ENCODE peak calls at places on chromosome 17, in eight cellular contexts. One of them, this sample, is unnamed.

GRCh38 chr17:47785538-47786123 is 36.0 kb downstream of the OSBPL7 start:
- DNase-seq in HCT116: no peak
- DNase-seq in prostate gland: no peak
- DNase-seq in suprapubic skin: no peak
- DNase-seq in sigmoid colon: no peak
- DNase-seq in GM23338: peak; percentile 74
- DNase-seq in endothelial cell of umbilical vein: peak; percentile 32
- DNase-seq in HepG2: peak; percentile 52
- DNase-seq in this sample: no peak

GRCh38 chr17:66677201-66677981 is 157.5 kb upstream of the CACNG5 start:
- DNase-seq in HCT116: no peak
- DNase-seq in prostate gland: no peak
- DNase-seq in suprapubic skin: no peak
- DNase-seq in sigmoid colon: no peak
- DNase-seq in GM23338: no peak
- DNase-seq in endothelial cell of umbilical vein: no peak
- DNase-seq in HepG2: no peak
- DNase-seq in this sample: no peak

GRCh38 chr17:50920891-50921595 is 54.9 kb upstream of the TOB1 start:
- DNase-seq in HCT116: no peak
- DNase-seq in prostate gland: no peak
- DNase-seq in suprapubic skin: no peak
- DNase-seq in sigmoid colon: no peak
- DNase-seq in GM23338: no peak
- DNase-seq in endothelial cell of umbilical vein: no peak
- DNase-seq in HepG2: no peak
- DNase-seq in this sample: no peak

GRCh38 chr17:61349350-61349749 is 50.3 kb upstream of the TBX2 start:
- DNase-seq in HCT116: no peak
- DNase-seq in prostate gland: no peak
- DNase-seq in suprapubic skin: no peak
- DNase-seq in sigmoid colon: no peak
- DNase-seq in GM23338: no peak
- DNase-seq in endothelial cell of umbilical vein: no peak
- DNase-seq in HepG2: peak; percentile 34
- DNase-seq in this sample: no peak

GRCh38 chr17:38702900-38703741 is 2.0 kb upstream of the MLLT6 start:
- DNase-seq in HCT116: no peak
- DNase-seq in prostate gland: peak; percentile 15
- DNase-seq in suprapubic skin: no peak
- DNase-seq in sigmoid colon: no peak
- DNase-seq in GM23338: peak; percentile 40
- DNase-seq in endothelial cell of umbilical vein: no peak
- DNase-seq in HepG2: no peak
- DNase-seq in this sample: no peak

GRCh38 chr17:8997994-8998628 is 23.2 kb upstream of the NTN1 start:
- DNase-seq in HCT116: peak; percentile 51
- DNase-seq in prostate gland: no peak
- DNase-seq in suprapubic skin: no peak
- DNase-seq in sigmoid colon: no peak
- DNase-seq in GM23338: peak; percentile 83
- DNase-seq in endothelial cell of umbilical vein: peak; percentile 52
- DNase-seq in HepG2: peak; percentile 41
- DNase-seq in this sample: no peak

GRCh38 chr17:40103082-40103741 is 2.8 kb upstream of the NR1D1 start:
- DNase-seq in HCT116: no peak
- DNase-seq in prostate gland: no peak
- DNase-seq in suprapubic skin: no peak
- DNase-seq in sigmoid colon: no peak
- DNase-seq in GM23338: peak; percentile 60
- DNase-seq in endothelial cell of umbilical vein: no peak
- DNase-seq in HepG2: no peak
- DNase-seq in this sample: no peak

GRCh38 chr17:82003411-82004381 is 19.0 kb downstream of the CENPX start:
- DNase-seq in HCT116: peak; percentile 84
- DNase-seq in prostate gland: no peak
- DNase-seq in suprapubic skin: no peak
- DNase-seq in sigmoid colon: peak; percentile 95
- DNase-seq in GM23338: no peak
- DNase-seq in endothelial cell of umbilical vein: peak; percentile 93
- DNase-seq in HepG2: peak; percentile 92
- DNase-seq in this sample: no peak

GRCh38 chr17:35238817-35239216 is 4.1 kb upstream of the SLFN5 start:
- DNase-seq in HCT116: no peak
- DNase-seq in prostate gland: no peak
- DNase-seq in suprapubic skin: no peak
- DNase-seq in sigmoid colon: no peak
- DNase-seq in GM23338: no peak
- DNase-seq in endothelial cell of umbilical vein: no peak
- DNase-seq in HepG2: no peak
- DNase-seq in this sample: no peak

GRCh38 chr17:73430165-73430680 is 118.4 kb upstream of the CDC42EP4 start:
- DNase-seq in HCT116: no peak
- DNase-seq in prostate gland: no peak
- DNase-seq in suprapubic skin: no peak
- DNase-seq in sigmoid colon: no peak
- DNase-seq in GM23338: no peak
- DNase-seq in endothelial cell of umbilical vein: no peak
- DNase-seq in HepG2: no peak
- DNase-seq in this sample: no peak

GRCh38 chr17:45780921-45781320 is 3.2 kb upstream of the CRHR1 start:
- DNase-seq in HCT116: no peak
- DNase-seq in prostate gland: no peak
- DNase-seq in suprapubic skin: no peak
- DNase-seq in sigmoid colon: no peak
- DNase-seq in GM23338: no peak
- DNase-seq in endothelial cell of umbilical vein: no peak
- DNase-seq in HepG2: no peak
- DNase-seq in this sample: no peak

GRCh38 chr17:28276011-28276410 is 43.0 kb upstream of the TMEM97 start:
- DNase-seq in HCT116: no peak
- DNase-seq in prostate gland: no peak
- DNase-seq in suprapubic skin: no peak
- DNase-seq in sigmoid colon: no peak
- DNase-seq in GM23338: no peak
- DNase-seq in endothelial cell of umbilical vein: no peak
- DNase-seq in HepG2: no peak
- DNase-seq in this sample: no peak

GRCh38 chr17:4838306-4838785 is 5.2 kb downstream of the MINK1 start:
- DNase-seq in HCT116: no peak
- DNase-seq in prostate gland: no peak
- DNase-seq in suprapubic skin: no peak
- DNase-seq in sigmoid colon: no peak
- DNase-seq in GM23338: no peak
- DNase-seq in endothelial cell of umbilical vein: no peak
- DNase-seq in HepG2: no peak
- DNase-seq in this sample: no peak

GRCh38 chr17:19719365-19720209 is 3.2 kb upstream of the SLC47A2 start:
- DNase-seq in HCT116: no peak
- DNase-seq in prostate gland: no peak
- DNase-seq in suprapubic skin: no peak
- DNase-seq in sigmoid colon: no peak
- DNase-seq in GM23338: no peak
- DNase-seq in endothelial cell of umbilical vein: no peak
- DNase-seq in HepG2: no peak
- DNase-seq in this sample: no peak

GRCh38 chr17:54780238-54780637 is 120.4 kb upstream of the TOM1L1 start:
- DNase-seq in HCT116: no peak
- DNase-seq in prostate gland: peak; percentile 5
- DNase-seq in suprapubic skin: no peak
- DNase-seq in sigmoid colon: no peak
- DNase-seq in GM23338: no peak
- DNase-seq in endothelial cell of umbilical vein: no peak
- DNase-seq in HepG2: no peak
- DNase-seq in this sample: no peak

GRCh38 chr17:58703137-58703846 is 10.9 kb downstream of the RAD51C start:
- DNase-seq in HCT116: no peak
- DNase-seq in prostate gland: no peak
- DNase-seq in suprapubic skin: no peak
- DNase-seq in sigmoid colon: no peak
- DNase-seq in GM23338: no peak
- DNase-seq in endothelial cell of umbilical vein: peak; percentile 86
- DNase-seq in HepG2: no peak
- DNase-seq in this sample: no peak

DNA sequence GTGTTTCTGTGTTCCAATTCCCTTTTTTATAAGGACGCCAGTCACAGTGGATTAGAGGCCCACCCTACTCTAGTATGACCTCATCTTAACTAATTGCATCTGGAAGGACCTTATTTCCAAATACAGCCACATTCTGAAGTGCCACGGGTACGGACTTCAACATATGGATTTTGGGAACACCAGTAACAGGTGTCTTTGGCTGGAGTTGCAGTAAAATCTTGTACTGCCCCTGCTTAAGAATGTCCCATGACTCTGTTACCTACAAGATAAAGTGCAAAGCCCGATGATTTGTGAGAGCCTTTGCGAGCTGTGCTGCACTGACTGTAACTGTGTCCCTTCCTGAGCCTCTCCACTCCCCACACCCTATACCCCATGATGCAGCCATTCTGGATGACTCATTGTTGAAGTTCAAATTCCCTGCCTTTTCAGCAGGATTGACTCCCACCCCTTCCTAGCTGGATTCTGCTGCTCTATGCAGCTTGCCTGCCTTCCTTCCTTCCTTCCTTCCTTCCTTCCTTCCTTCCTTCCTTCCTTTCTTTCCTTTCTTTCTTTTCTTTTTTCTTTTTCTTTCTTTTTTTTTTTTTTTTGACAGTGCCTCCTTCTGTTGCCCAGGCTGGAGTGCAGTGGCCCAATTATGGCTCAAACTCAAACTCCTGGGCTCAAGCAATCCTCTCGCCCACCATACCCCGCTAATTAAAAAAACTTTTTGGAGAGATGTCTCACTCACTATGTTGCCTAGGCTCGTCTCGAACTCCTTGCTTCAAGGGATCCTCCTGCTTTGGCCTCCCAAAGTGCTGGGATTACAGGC is 2.1 kb downstream of the HCRT start:
- DNase-seq in HCT116: no peak
- DNase-seq in prostate gland: no peak
- DNase-seq in suprapubic skin: no peak
- DNase-seq in sigmoid colon: no peak
- DNase-seq in GM23338: no peak
- DNase-seq in endothelial cell of umbilical vein: peak; percentile 21
- DNase-seq in HepG2: peak; percentile 78
- DNase-seq in this sample: no peak
- H3K27ac ChIP-seq in HCT116: no peak overlapping the region
- H3K27ac ChIP-seq in prostate gland: no peak overlapping the region
- H3K27ac ChIP-seq in suprapubic skin: peak overlapping the region; percentile 1
- H3K27ac ChIP-seq in sigmoid colon: peak overlapping the region; percentile 74
- H3K27ac ChIP-seq in GM23338: no peak overlapping the region
- H3K27ac ChIP-seq in endothelial cell of umbilical vein: no peak overlapping the region
- H3K27ac ChIP-seq in HepG2: peak overlapping the region; percentile 43
- H3K27ac ChIP-seq in this sample: peak overlapping the region; percentile 74

DNA sequence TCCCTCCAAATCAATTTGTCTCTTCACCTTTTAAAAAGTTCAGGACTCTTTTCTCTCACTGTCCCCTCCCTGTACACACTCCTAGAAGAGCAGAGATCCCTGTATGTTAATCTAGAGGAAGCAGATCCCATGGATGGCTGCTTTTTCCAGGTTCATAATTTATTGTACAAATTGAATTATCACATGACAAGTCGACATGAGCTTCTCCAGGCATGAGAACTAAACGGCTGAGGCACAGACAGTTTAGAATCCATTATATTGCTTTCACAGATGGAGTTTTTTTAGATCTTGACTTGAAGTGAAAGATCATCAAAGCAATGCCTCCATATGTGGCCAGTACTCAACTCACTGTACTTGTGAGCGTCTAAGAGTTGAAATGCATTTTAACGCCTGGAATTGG is 47.9 kb downstream of the RGS9 start:
- DNase-seq in HCT116: no peak
- DNase-seq in prostate gland: no peak
- DNase-seq in suprapubic skin: no peak
- DNase-seq in sigmoid colon: no peak
- DNase-seq in GM23338: no peak
- DNase-seq in endothelial cell of umbilical vein: no peak
- DNase-seq in HepG2: no peak
- DNase-seq in this sample: no peak
- TF ChIP-seq POLR2AphosphoS5 in HCT116: no peak
- TF ChIP-seq POLR2AphosphoS5 in prostate gland: no peak
- TF ChIP-seq POLR2AphosphoS5 in suprapubic skin: no peak
- TF ChIP-seq POLR2AphosphoS5 in sigmoid colon: no peak
- TF ChIP-seq POLR2AphosphoS5 in GM23338: no peak
- TF ChIP-seq POLR2AphosphoS5 in endothelial cell of umbilical vein: no peak
- TF ChIP-seq POLR2AphosphoS5 in HepG2: no peak
- TF ChIP-seq POLR2AphosphoS5 in this sample: no peak

GRCh38 chr17:2780256-2780655 is 16.0 kb upstream of the RAP1GAP2 start:
- DNase-seq in HCT116: no peak
- DNase-seq in prostate gland: no peak
- DNase-seq in suprapubic skin: no peak
- DNase-seq in sigmoid colon: no peak
- DNase-seq in GM23338: no peak
- DNase-seq in endothelial cell of umbilical vein: no peak
- DNase-seq in HepG2: no peak
- DNase-seq in this sample: no peak

GRCh38 chr17:2779545-2779944 is 16.7 kb upstream of the RAP1GAP2 start:
- DNase-seq in HCT116: no peak
- DNase-seq in prostate gland: no peak
- DNase-seq in suprapubic skin: no peak
- DNase-seq in sigmoid colon: no peak
- DNase-seq in GM23338: no peak
- DNase-seq in endothelial cell of umbilical vein: no peak
- DNase-seq in HepG2: no peak
- DNase-seq in this sample: no peak

GRCh38 chr17:2777242-2777867 is 18.9 kb upstream of the RAP1GAP2 start:
- DNase-seq in HCT116: no peak
- DNase-seq in prostate gland: no peak
- DNase-seq in suprapubic skin: no peak
- DNase-seq in sigmoid colon: no peak
- DNase-seq in GM23338: peak; percentile 71
- DNase-seq in endothelial cell of umbilical vein: no peak
- DNase-seq in HepG2: no peak
- DNase-seq in this sample: no peak

GRCh38 chr17:2778489-2778888 is 17.7 kb upstream of the RAP1GAP2 start:
- DNase-seq in HCT116: no peak
- DNase-seq in prostate gland: no peak
- DNase-seq in suprapubic skin: no peak
- DNase-seq in sigmoid colon: no peak
- DNase-seq in GM23338: no peak
- DNase-seq in endothelial cell of umbilical vein: no peak
- DNase-seq in HepG2: no peak
- DNase-seq in this sample: no peak

GRCh38 chr17:2776589-2777241 is 19.5 kb upstream of the RAP1GAP2 start:
- DNase-seq in HCT116: no peak
- DNase-seq in prostate gland: no peak
- DNase-seq in suprapubic skin: no peak
- DNase-seq in sigmoid colon: no peak
- DNase-seq in GM23338: peak; percentile 84
- DNase-seq in endothelial cell of umbilical vein: no peak
- DNase-seq in HepG2: peak; percentile 34
- DNase-seq in this sample: no peak
- H3K4me3 ChIP-seq in HCT116: peak overlapping the region; percentile 58
- H3K4me3 ChIP-seq in prostate gland: peak overlapping the region; percentile 4
- H3K4me3 ChIP-seq in suprapubic skin: peak overlapping the region; percentile 37
- H3K4me3 ChIP-seq in sigmoid colon: peak overlapping the region; percentile 25
- H3K4me3 ChIP-seq in GM23338: peak overlapping the region; percentile 90
- H3K4me3 ChIP-seq in endothelial cell of umbilical vein: no peak overlapping the region
- H3K4me3 ChIP-seq in HepG2: peak overlapping the region; percentile 34
- H3K4me3 ChIP-seq in this sample: peak overlapping the region; percentile 7

DNA sequence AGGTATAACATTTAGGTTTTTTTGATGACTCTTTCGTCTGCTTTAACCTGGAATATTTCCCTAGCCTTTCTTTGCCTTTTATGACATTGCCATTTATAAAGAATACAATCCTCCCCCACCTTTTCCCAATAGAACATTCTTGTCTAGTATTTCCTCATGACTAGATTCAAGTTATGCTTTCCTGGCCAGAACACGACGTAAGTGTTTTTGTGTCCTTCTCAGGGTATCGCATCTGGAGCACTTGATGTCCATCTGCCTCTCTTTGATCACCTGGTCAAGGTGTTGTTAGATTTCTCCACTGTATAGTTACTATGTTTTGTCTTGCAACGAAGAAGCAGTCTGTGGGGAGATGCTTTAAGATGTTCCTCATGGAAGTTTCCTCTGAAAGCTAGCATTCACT is 87.4 kb downstream of the MSI2 start:
- DNase-seq in HCT116: no peak
- DNase-seq in prostate gland: no peak
- DNase-seq in suprapubic skin: no peak
- DNase-seq in sigmoid colon: no peak
- DNase-seq in GM23338: no peak
- DNase-seq in endothelial cell of umbilical vein: no peak
- DNase-seq in HepG2: no peak
- DNase-seq in this sample: no peak
- H3K27ac ChIP-seq in HCT116: no peak overlapping the region
- H3K27ac ChIP-seq in prostate gland: no peak overlapping the region
- H3K27ac ChIP-seq in suprapubic skin: no peak overlapping the region
- H3K27ac ChIP-seq in sigmoid colon: no peak overlapping the region
- H3K27ac ChIP-seq in GM23338: no peak overlapping the region
- H3K27ac ChIP-seq in endothelial cell of umbilical vein: no peak overlapping the region
- H3K27ac ChIP-seq in HepG2: peak overlapping the region; percentile 36
- H3K27ac ChIP-seq in this sample: no peak overlapping the region